ENCODE peak calls at places on chromosomes 6 and 20, in four cellular contexts. F is HepG2, M is GM12878, E is H1. Q is an unnamed sample.

GRCh38 chr6:27940766-27941165 is 16.3 kb upstream of the OR2B6 start:
- DNase-seq in F (no peak), M (no peak), E (no peak), Q (no peak)

GRCh38 chr6:75422024-75422639 is 71.5 kb downstream of the FILIP1 start:
- DNase-seq in F (no peak), M (no peak), E (no peak), Q (no peak)

GRCh38 chr6:36068012-36068392 is 40.4 kb downstream of the MAPK14 start:
- DNase-seq in F (no peak), M (no peak), E (no peak), Q (no peak)

GRCh38 chr6:7004581-7005297 is 103.0 kb upstream of the RREB1 start:
- DNase-seq in F (no peak), M (no peak), E (no peak), Q (no peak)

GRCh38 chr6:37731888-37732287 is 34.2 kb upstream of the MDGA1 start:
- DNase-seq in F (no peak), M (peak; percentile 39), E (no peak), Q (no peak)

GRCh38 chr6:112222111-112222726 is 32.1 kb downstream of the LAMA4 start:
- DNase-seq in F (no peak), M (no peak), E (no peak), Q (no peak)

GRCh38 chr6:132511159-132511835 is 1.6 kb downstream of the STX7 start:
- DNase-seq in F (peak; percentile 52), M (no peak), E (no peak), Q (no peak)

GRCh38 chr6:30740540-30740870 is 2.0 kb downstream of the FLOT1 start:
- DNase-seq in F (no peak), M (no peak), E (no peak), Q (no peak)

GRCh38 chr6:13383280-13384163 is 55.2 kb upstream of the TBC1D7 start:
- DNase-seq in F (peak; percentile 21), M (peak; percentile 91), E (no peak), Q (no peak)

GRCh38 chr6:5208491-5208890 is 52.3 kb downstream of the LYRM4 start:
- DNase-seq in F (no peak), M (no peak), E (no peak), Q (no peak)

GRCh38 chr6:22079788-22080187 is 217.0 kb downstream of the PRL start:
- DNase-seq in F (no peak), M (no peak), E (no peak), Q (no peak)

GRCh38 chr20:53163486-53163885 is 191.3 kb downstream of the TSHZ2 start:
- DNase-seq in F (no peak), M (no peak), E (no peak), Q (no peak)
- TF ChIP-seq SUZ12 in F (no peak), M (no peak), E (no peak), Q (no peak)

DNA sequence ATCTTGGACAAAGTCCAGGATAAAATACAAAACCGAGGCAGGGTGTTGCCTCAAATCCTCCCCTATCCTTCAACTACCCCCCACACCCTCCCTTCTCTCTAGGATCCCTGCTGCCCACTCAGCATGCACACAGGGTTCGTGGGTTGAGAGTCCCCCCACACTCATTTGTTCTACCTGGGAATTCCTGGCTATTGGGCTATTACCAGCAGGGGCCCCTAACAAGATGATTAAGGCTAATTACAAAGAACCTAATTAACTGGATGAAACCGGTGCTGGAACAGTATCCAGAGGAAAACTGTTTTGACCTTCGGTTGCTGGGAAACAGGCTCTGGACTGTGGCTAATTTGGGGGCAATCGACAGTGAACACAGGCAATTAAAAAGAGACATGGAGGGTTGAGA is 32.8 kb upstream of the MRPS10 start:
- DNase-seq in F (no peak), M (no peak), E (no peak), Q (no peak)
- H3K36me3 ChIP-seq in F (no peaks in the 10 kb centered on the region), M (no peaks in the 10 kb centered on the region), E (peaks cover 16% of the 10 kb centered on the region), Q (peaks cover 43% of the 10 kb centered on the region)

DNA sequence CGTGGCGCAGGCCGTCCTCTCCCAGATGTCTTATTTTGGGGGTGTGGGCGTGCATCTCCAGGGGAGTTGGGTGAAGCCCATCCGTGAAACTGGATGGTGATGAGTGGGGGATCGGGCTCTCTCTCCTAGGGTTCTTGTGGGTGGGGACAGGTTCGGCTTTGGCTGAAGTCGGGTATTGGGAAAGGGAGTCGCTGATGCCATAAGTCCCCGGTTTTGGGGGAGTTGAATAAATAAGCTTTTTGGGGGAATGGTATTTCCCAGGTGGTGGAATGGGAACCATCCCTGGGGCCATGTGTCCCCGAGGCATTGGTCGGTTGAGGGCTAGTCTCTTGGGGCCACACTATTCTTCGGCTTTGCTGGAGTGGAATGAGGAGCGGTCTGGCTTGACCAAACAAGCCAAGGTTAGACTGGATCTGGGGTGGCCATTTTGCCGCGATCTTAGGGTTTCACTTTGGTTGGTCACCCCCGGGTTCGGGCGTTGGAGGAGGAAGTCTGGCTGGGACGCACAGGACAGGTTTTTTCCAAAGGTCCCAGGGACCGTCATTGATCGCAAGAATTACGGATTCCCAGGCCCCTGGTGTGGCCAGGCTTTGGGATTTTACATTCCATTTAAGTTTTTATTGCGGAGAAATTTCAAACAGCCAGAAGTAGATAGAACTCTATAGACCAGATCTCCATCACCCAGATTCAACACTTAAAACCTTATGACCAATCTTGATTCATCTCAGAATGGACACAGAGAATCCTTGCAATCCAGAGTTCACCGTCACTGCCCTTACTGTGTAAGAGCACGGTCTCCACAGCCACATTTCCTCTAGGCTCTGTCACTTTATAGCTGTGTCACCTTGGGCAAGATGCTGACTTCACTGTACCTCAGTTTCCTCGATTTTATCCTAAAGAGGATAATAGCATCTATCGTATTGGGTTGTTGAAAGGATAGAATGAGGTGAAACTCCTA is 700 bp downstream of the ZNF133 start:
- DNase-seq in F (peak; percentile 42), M (no peak), E (no peak), Q (no peak)
- TF ChIP-seq SUZ12 in F (no peak), M (no peak), E (no peak), Q (no peak)

GRCh38 chr6:144493035-144493910 is 208.1 kb downstream of the UTRN start:
- DNase-seq in F (no peak), M (no peak), E (no peak), Q (no peak)

GRCh38 chr6:144500886-144501285 is 215.8 kb downstream of the UTRN start:
- DNase-seq in F (no peak), M (no peak), E (no peak), Q (no peak)

DNA sequence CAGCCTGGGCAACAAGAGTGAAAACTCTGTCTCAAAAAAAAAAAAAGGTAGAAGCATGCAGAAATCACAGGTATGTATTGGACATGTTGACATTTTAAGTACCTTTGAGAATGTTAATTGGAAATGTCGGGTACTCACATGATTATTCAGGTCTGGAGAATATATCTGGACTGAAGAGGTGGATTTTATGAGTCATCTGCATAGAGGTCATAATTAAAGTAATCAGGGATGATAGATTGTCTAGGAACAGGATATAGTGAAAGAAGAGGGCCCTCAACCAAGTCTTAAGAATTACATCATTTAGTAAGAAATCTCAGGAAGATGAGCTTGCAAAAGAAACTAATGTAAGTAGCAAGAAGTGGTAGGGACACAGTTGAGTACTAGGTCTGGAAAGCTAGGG is 212.5 kb downstream of the UTRN start:
- DNase-seq in F (no peak), M (no peak), E (no peak), Q (no peak)
- H3K36me3 ChIP-seq in F (peaks cover 30% of the 10 kb centered on the region), M (peaks cover 17% of the 10 kb centered on the region), E (no peaks in the 10 kb centered on the region), Q (peaks cover 24% of the 10 kb centered on the region)

GRCh38 chr20:60787264-60787663 is 464.8 kb upstream of the CDH4 start:
- DNase-seq in F (no peak), M (no peak), E (no peak), Q (no peak)
- TF ChIP-seq SUZ12 in F (no peak), M (no peak), E (no peak), Q (no peak)

GRCh38 chr6:160080097-160080496 is 41.5 kb upstream of the SLC22A1 start:
- DNase-seq in F (no peak), M (no peak), E (no peak), Q (no peak)

GRCh38 chr6:160079686-160080043 is 42.0 kb upstream of the SLC22A1 start:
- DNase-seq in F (no peak), M (no peak), E (no peak), Q (no peak)

GRCh38 chr6:160076009-160076408 is 45.6 kb upstream of the SLC22A1 start:
- DNase-seq in F (no peak), M (no peak), E (no peak), Q (no peak)

GRCh38 chr6:160078883-160079685 is 42.5 kb upstream of the SLC22A1 start:
- DNase-seq in F (no peak), M (no peak), E (no peak), Q (no peak)

GRCh38 chr6:160077526-160077925 is 44.1 kb upstream of the SLC22A1 start:
- DNase-seq in F (no peak), M (no peak), E (no peak), Q (no peak)
- H3K36me3 ChIP-seq in F (peaks cover 49% of the 10 kb centered on the region), M (peaks cover 44% of the 10 kb centered on the region), E (peaks cover 27% of the 10 kb centered on the region), Q (peaks cover 85% of the 10 kb centered on the region)

GRCh38 chr6:142773324-142773723 is 171.7 kb downstream of the HIVEP2 start:
- DNase-seq in F (no peak), M (no peak), E (no peak), Q (no peak)
- TF ChIP-seq SUZ12 in F (no peak), M (no peak), E (no peak), Q (no peak)

DNA sequence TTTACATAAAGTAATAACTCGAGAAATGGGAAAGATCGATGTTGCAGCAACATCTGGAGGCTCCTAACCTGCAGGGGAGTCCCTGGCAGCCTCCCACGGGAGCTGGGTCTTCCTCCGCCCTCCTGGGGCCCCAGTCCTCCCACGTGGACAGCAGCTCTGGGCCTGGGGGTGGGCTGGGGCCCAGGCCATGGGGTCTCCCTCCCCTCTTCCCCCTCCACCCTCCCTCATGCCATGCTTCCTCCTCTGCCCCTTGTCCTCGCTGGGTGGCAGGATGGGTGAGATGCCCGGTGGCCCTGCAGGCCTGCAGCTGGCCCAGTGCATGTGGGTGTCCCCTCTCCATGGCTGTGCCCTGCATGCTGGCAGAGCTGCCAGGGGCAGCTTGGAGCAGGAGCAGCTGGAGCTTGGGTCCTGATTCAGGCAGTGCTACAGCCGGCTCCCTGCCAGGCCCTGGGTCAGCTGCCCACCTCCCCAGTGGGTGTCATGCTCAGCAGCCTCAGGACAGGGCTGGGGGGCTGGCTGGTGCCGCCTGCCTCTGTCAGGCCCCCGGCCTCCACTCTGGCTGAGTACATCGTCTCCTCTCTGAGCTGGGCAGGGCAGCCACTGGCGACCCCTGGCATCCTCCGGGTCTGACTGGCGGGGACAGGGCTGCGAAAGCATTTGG is 48.9 kb upstream of the BHLHE23 start:
- DNase-seq in F (no peak), M (no peak), E (no peak), Q (no peak)
- H3K36me3 ChIP-seq in F (no peaks in the 10 kb centered on the region), M (no peaks in the 10 kb centered on the region), E (no peaks in the 10 kb centered on the region), Q (no peaks in the 10 kb centered on the region)

Q was measured in NT2/D1.